ENCODE peak calls at places on chromosomes 1 and 21, in seven cellular contexts. Q is gastrocnemius medialis, M is body of pancreas, B is lower lobe of right lung, E is fibroblast of lung, A is adrenal gland, Y is mammary epithelial cell. G is an unnamed sample. For H3K4me1, the result is how much of the 10 kb centered on the place peaks cover.

GRCh38 chr1:228440761-228441500 is 24.3 kb upstream of the TRIM17 start:
- DNase-seq in Q (no peak), M (no peak), B (no peak), E (no peak), A (no peak), Y (no peak), G (no peak)

GRCh38 chr1:119481951-119482350 is 25.1 kb upstream of the HSD3B1 start:
- DNase-seq in Q (no peak), M (no peak), B (no peak), E (no peak), A (no peak), Y (no peak), G (no peak)

GRCh38 chr1:181784039-181784683 is 277.4 kb downstream of the ZNF648 start:
- DNase-seq in Q (no peak), M (no peak), B (no peak), E (no peak), A (no peak), Y (no peak), G (no peak)

GRCh38 chr1:233491953-233492627 is 121.8 kb upstream of the KCNK1 start:
- DNase-seq in Q (no peak), M (no peak), B (no peak), E (no peak), A (no peak), Y (no peak), G (no peak)

GRCh38 chr1:12469990-12470389 is 148.0 kb downstream of the DHRS3 start:
- DNase-seq in Q (no peak), M (no peak), B (no peak), E (no peak), A (no peak), Y (no peak), G (no peak)

GRCh38 chr1:168783424-168783823 is 54.4 kb upstream of the DPT start:
- DNase-seq in Q (no peak), M (no peak), B (no peak), E (no peak), A (no peak), Y (no peak), G (no peak)

GRCh38 chr1:78465143-78465542 is 25.6 kb upstream of the PTGFR start:
- DNase-seq in Q (no peak), M (no peak), B (no peak), E (no peak), A (no peak), Y (no peak), G (no peak)

GRCh38 chr1:197920345-197921117 is 3.4 kb downstream of the LHX9 start:
- DNase-seq in Q (no peak), M (no peak), B (no peak), E (no peak), A (no peak), Y (no peak), G (no peak)

GRCh38 chr1:1918901-1919303 is at the start of gene TMEM52:
- DNase-seq in Q (no peak), M (peak), B (no peak), E (no peak), A (no peak), Y (no peak), G (no peak)

GRCh38 chr1:181251713-181252075 is 163.2 kb downstream of the IER5 start:
- DNase-seq in Q (no peak), M (no peak), B (no peak), E (peak), A (no peak), Y (no peak), G (no peak)

GRCh38 chr1:18907021-18907913 is 4.9 kb upstream of the ALDH4A1 start:
- DNase-seq in Q (no peak), M (peak), B (peak), E (no peak), A (peak), Y (no peak), G (peak)

GRCh38 chr1:231193710-231194340 is 32.0 kb downstream of the TRIM67 start:
- DNase-seq in Q (no peak), M (no peak), B (no peak), E (no peak), A (no peak), Y (no peak), G (no peak)

GRCh38 chr1:119188926-119189325 is 48.5 kb upstream of the WARS2 start:
- DNase-seq in Q (no peak), M (no peak), B (no peak), E (no peak), A (no peak), Y (no peak), G (no peak)

GRCh38 chr1:216929870-216930582 is 206.8 kb upstream of the ESRRG start:
- DNase-seq in Q (no peak), M (no peak), B (no peak), E (peak), A (no peak), Y (peak), G (no peak)

GRCh38 chr21:38811257-38811656 is 5.5 kb downstream of the ETS2 start:
- DNase-seq in Q (no peak), M (no peak), B (no peak), E (peak), A (no peak), Y (peak), G (no peak)

GRCh38 chr1:3146907-3147306 is 77.9 kb downstream of the PRDM16 start:
- DNase-seq in Q (no peak), M (no peak), B (no peak), E (no peak), A (no peak), Y (no peak), G (no peak)

GRCh38 chr1:26994020-26994745 is 691 bp downstream of the TRNP1 start:
- DNase-seq in Q (no peak), M (peak), B (peak), E (no peak), A (peak), Y (no peak), G (no peak)

GRCh38 chr1:75672528-75673393 is 51.7 kb upstream of the ACADM start:
- DNase-seq in Q (no peak), M (peak), B (no peak), E (peak), A (peak), Y (peak), G (no peak)

GRCh38 chr1:169146536-169147214 is 40.2 kb downstream of the ATP1B1 start:
- DNase-seq in Q (no peak), M (no peak), B (no peak), E (no peak), A (no peak), Y (no peak), G (no peak)

GRCh38 chr1:234295039-234295438 is 78.2 kb upstream of the COA6 start:
- DNase-seq in Q (no peak), M (no peak), B (no peak), E (no peak), A (no peak), Y (no peak), G (no peak)

GRCh38 chr1:31934706-31935629 is 3.2 kb downstream of the PTP4A2 start:
- DNase-seq in Q (no peak), M (no peak), B (no peak), E (peak), A (no peak), Y (peak), G (peak)

GRCh38 chr1:19059773-19060172 is 103.3 kb upstream of the IFFO2 start:
- DNase-seq in Q (no peak), M (no peak), B (no peak), E (no peak), A (no peak), Y (no peak), G (no peak)

GRCh38 chr1:83942914-83943313 is 56.0 kb downstream of the TTLL7 start:
- DNase-seq in Q (no peak), M (no peak), B (no peak), E (peak), A (no peak), Y (peak), G (no peak)
- H3K4me1 ChIP-seq in Q (under half), M (under half), B (under half), E (under half), A (under half), Y (under half), G (under half)

DNA sequence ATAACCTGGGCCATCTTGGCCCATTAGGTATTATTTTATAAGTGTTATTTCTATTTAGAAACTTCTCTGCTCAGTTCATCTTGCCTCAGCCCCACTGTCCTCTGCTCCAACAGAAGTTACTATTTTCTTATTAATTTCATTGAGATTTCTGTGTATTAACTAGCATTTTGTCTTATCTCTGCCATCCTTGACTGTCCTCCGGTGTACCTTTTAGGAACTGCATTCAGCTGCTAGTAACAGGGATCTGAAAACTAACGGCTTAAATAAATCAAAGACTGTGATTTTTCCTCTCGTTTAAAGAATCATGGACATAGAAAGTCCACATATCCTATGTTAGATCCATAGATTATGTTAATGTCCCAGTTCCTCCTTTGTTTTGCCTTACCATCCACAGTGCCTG is 382.5 kb downstream of the MATN1 start:
- DNase-seq in Q (no peak), M (no peak), B (no peak), E (no peak), A (no peak), Y (no peak), G (no peak)
- TF ChIP-seq CTCF in Q (no peak), M (no peak), B (no peak), E (no peak), A (no peak), Y (peak), G (no peak)

DNA sequence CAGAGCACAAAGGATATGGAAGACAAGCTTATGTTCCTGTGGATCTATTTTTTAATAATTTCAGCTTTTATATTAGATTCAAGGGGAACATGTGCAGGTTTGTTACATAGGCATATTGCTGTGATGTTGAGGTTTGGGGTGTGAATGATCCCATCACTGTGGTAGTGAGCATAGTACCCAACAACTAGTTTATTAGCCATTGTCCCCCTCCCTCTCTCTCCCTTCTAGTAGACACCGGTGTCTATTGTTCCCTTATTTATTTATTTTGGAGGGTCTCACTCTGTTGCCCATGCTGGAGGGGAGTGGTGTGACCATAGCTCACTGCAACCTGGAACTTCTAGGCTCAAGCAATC is 8.7 kb downstream of the S1PR1 start:
- DNase-seq in Q (no peak), M (no peak), B (no peak), E (no peak), A (no peak), Y (no peak), G (no peak)
- H3K4me1 ChIP-seq in Q (under half), M (under half), B (under half), E (under half), A (under half), Y (under half), G (under half)

GRCh38 chr1:246214708-246215504 is 292.2 kb downstream of the SMYD3 start:
- DNase-seq in Q (no peak), M (peak), B (no peak), E (peak), A (peak), Y (peak), G (no peak)
- TF ChIP-seq CTCF in Q (no peak), M (no peak), B (no peak), E (no peak), A (no peak), Y (no peak), G (no peak)

G was measured in mucosa of descending colon.